ENCODE peak calls at places on chromosomes 13 and 19, in five cellular contexts. L, A, J, Y and F are unnamed samples.

GRCh38 chr13:43981512-43982301 is 102.0 kb downstream of the LACC1 start:
- DNase-seq in L (no peak), A (no peak), J (no peak), Y (no peak), F (no peak)

GRCh38 chr13:65594255-65594654 is 1635.9 kb downstream of the PCDH9 start:
- DNase-seq in L (peak), A (peak), J (no peak), Y (no peak), F (no peak)

GRCh38 chr13:114299604-114300305 is 14.5 kb upstream of the CHAMP1 start:
- DNase-seq in L (no peak), A (no peak), J (no peak), Y (no peak), F (no peak)

GRCh38 chr19:31962565-31962996 is 382.8 kb upstream of the ZNF507 start:
- DNase-seq in L (no peak), A (no peak), J (no peak), Y (no peak), F (no peak)

GRCh38 chr19:3054972-3055740 is 7.1 kb downstream of the TLE5 start:
- DNase-seq in L (no peak), A (no peak), J (no peak), Y (no peak), F (no peak)

GRCh38 chr19:3413796-3414327 is 47.5 kb downstream of the NFIC start:
- DNase-seq in L (no peak), A (no peak), J (peak), Y (no peak), F (no peak)

GRCh38 chr19:58261600-58261967 is 17.2 kb upstream of the ZNF8 start:
- DNase-seq in L (no peak), A (no peak), J (no peak), Y (no peak), F (no peak)

GRCh38 chr19:4015705-4016402 is 8.3 kb downstream of the PIAS4 start:
- DNase-seq in L (no peak), A (no peak), J (no peak), Y (no peak), F (no peak)

GRCh38 chr13:106987435-106987800 is 419.5 kb upstream of the ARGLU1 start:
- DNase-seq in L (no peak), A (no peak), J (no peak), Y (no peak), F (no peak)

GRCh38 chr13:34464011-34464410 is 478.1 kb upstream of the NBEA start:
- DNase-seq in L (no peak), A (no peak), J (no peak), Y (no peak), F (no peak)

GRCh38 chr19:1384478-1385110 is 887 bp downstream of the NDUFS7 start:
- DNase-seq in L (no peak), A (no peak), J (no peak), Y (no peak), F (no peak)

GRCh38 chr19:29188704-29189375 is 24.1 kb downstream of the UQCRFS1 start:
- DNase-seq in L (peak), A (no peak), J (no peak), Y (no peak), F (no peak)

GRCh38 chr19:41376241-41376997 is at the start of gene TMEM91:
- DNase-seq in L (peak), A (no peak), J (peak), Y (no peak), F (no peak)

GRCh38 chr19:3580156-3580955 is 4.9 kb upstream of the GIPC3 start:
- DNase-seq in L (peak), A (peak), J (no peak), Y (no peak), F (no peak)

GRCh38 chr13:77838271-77838670 is 80.4 kb downstream of the EDNRB start:
- DNase-seq in L (no peak), A (no peak), J (no peak), Y (no peak), F (no peak)

GRCh38 chr13:47835470-47836228 is 165.4 kb downstream of the SUCLA2 start:
- DNase-seq in L (no peak), A (no peak), J (no peak), Y (no peak), F (no peak)

GRCh38 chr13:44181938-44182337 is 191.7 kb upstream of the SERP2 start:
- DNase-seq in L (no peak), A (no peak), J (no peak), Y (no peak), F (no peak)

GRCh38 chr19:29815231-29815630 is 3.4 kb downstream of the CCNE1 start:
- DNase-seq in L (no peak), A (no peak), J (peak), Y (peak), F (no peak)

GRCh38 chr13:42405665-42406390 is 133.9 kb downstream of the AKAP11 start:
- DNase-seq in L (peak), A (no peak), J (no peak), Y (peak), F (peak)

GRCh38 chr19:6663236-6664187 is 6.4 kb downstream of the TNFSF14 start:
- DNase-seq in L (no peak), A (no peak), J (peak), Y (no peak), F (no peak)

GRCh38 chr19:16316506-16316882 is 8.1 kb upstream of the KLF2 start:
- DNase-seq in L (no peak), A (no peak), J (peak), Y (no peak), F (no peak)

GRCh38 chr19:49445997-49446396 is 4.7 kb upstream of the SLC17A7 start:
- DNase-seq in L (no peak), A (no peak), J (no peak), Y (no peak), F (no peak)

GRCh38 chr19:17944301-17944700 is 11.5 kb downstream of the CCDC124 start:
- DNase-seq in L (peak), A (peak), J (peak), Y (no peak), F (no peak)

GRCh38 chr13:101111894-101112293 is 304.4 kb downstream of the NALCN start:
- DNase-seq in L (no peak), A (no peak), J (no peak), Y (no peak), F (no peak)

GRCh38 chr13:73880365-73880764 is 253.8 kb downstream of the KLF12 start:
- DNase-seq in L (no peak), A (no peak), J (no peak), Y (no peak), F (no peak)

GRCh38 chr19:3350014-3350663 is 16.2 kb upstream of the NFIC start:
- DNase-seq in L (peak), A (no peak), J (no peak), Y (no peak), F (no peak)

GRCh38 chr19:20503536-20503935 is 62.0 kb downstream of the ZNF737 start:
- DNase-seq in L (peak), A (no peak), J (no peak), Y (no peak), F (no peak)

GRCh38 chr13:113491418-113491883 is 940 bp upstream of the DCUN1D2 start:
- DNase-seq in L (peak), A (no peak), J (peak), Y (peak), F (peak)

GRCh38 chr13:101916108-101916757 is 463.8 kb downstream of the ITGBL1 start:
- DNase-seq in L (no peak), A (no peak), J (peak), Y (peak), F (peak)

GRCh38 chr19:37692956-37693660 is 26.5 kb downstream of the ZNF607 start:
- DNase-seq in L (no peak), A (no peak), J (no peak), Y (no peak), F (no peak)

GRCh38 chr19:13072206-13072898 is 30.3 kb downstream of the LYL1 start:
- DNase-seq in L (no peak), A (no peak), J (no peak), Y (no peak), F (no peak)

GRCh38 chr13:24671367-24672117 is 8.7 kb upstream of the ATP12A start:
- DNase-seq in L (peak), A (peak), J (peak), Y (peak), F (peak)

GRCh38 chr13:24670174-24670573 is 10.0 kb upstream of the ATP12A start:
- DNase-seq in L (no peak), A (no peak), J (no peak), Y (no peak), F (no peak)

GRCh38 chr13:24672141-24673132 is 7.8 kb upstream of the ATP12A start:
- DNase-seq in L (no peak), A (no peak), J (no peak), Y (no peak), F (no peak)

GRCh38 chr13:24668955-24669354 is 11.3 kb upstream of the ATP12A start:
- DNase-seq in L (no peak), A (no peak), J (no peak), Y (no peak), F (no peak)

GRCh38 chr13:24670927-24671326 is 9.3 kb upstream of the ATP12A start:
- DNase-seq in L (peak), A (no peak), J (peak), Y (no peak), F (no peak)
- TF ChIP-seq CTCF in L (no peak), A (peak), J (no peak), Y (no peak), F (no peak)

GRCh38 chr19:10861118-10861651 is 10.2 kb upstream of the CARM1 start:
- DNase-seq in L (peak), A (no peak), J (peak), Y (no peak), F (no peak)
- TF ChIP-seq CTCF in L (peak), A (peak), J (peak), Y (peak), F (no peak)

GRCh38 chr19:46489445-46490272 is 6.0 kb downstream of the PNMA8B start:
- DNase-seq in L (peak), A (no peak), J (no peak), Y (no peak), F (no peak)
- TF ChIP-seq CTCF in L (peak), A (peak), J (peak), Y (no peak), F (no peak)

DNA sequence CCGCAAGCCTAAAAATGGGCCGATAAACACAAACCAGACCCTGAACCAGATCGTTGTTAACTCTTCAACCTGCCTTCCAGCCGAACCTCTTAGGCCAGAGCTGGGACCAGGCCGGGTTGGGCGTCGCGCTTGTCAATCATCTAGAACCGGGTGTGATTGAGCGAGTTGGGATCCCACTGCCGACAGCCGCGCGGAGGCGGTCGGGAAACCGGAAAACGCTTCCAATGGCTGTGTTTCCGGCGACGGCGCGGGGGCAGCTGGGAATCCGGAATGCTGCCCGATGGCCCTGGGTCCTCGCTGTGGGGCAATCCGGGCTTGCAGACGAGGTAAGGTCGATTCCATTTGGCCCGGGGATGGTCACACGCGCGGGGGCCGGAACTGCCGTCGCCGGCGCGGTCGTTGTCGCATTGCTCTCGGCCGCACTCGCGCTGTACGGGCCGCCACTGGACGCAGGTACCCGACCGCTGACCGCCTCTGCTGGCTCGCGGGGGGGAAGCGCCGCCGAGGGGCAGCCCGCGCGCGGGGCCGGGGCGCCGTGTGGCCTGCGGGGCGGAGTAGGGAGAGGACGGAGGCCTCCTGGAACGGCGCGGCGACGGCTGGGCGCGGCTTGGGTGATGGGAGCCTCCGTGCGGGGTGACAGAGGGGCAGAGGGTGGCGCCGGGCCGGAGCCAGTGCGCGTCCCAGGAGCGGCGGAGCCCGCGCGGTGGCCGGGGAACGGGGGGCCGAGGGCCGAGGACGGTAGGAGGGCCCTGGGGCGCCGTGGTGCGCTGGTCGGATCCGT is at the start of gene NAXD:
- DNase-seq in L (peak), A (peak), J (peak), Y (peak), F (peak)
- TF ChIP-seq CTCF in L (no peak), A (no peak), J (no peak), Y (no peak), F (no peak)

GRCh38 chr19:43708716-43709115 is 7.2 kb upstream of the IRGC start:
- DNase-seq in L (no peak), A (no peak), J (no peak), Y (no peak), F (no peak)
- TF ChIP-seq CTCF in L (no peak), A (no peak), J (no peak), Y (no peak), F (no peak)

GRCh38 chr19:8609210-8610040 is 1.1 kb downstream of the ADAMTS10 start:
- DNase-seq in L (peak), A (no peak), J (peak), Y (peak), F (no peak)

GRCh38 chr19:8610928-8611284 is 391 bp upstream of the ADAMTS10 start:
- DNase-seq in L (no peak), A (no peak), J (no peak), Y (no peak), F (no peak)

GRCh38 chr19:8611391-8611883 is 922 bp upstream of the ADAMTS10 start:
- DNase-seq in L (peak), A (no peak), J (peak), Y (no peak), F (no peak)

GRCh38 chr19:8608858-8609209 is 1.7 kb downstream of the ADAMTS10 start:
- DNase-seq in L (no peak), A (no peak), J (no peak), Y (no peak), F (no peak)

DNA sequence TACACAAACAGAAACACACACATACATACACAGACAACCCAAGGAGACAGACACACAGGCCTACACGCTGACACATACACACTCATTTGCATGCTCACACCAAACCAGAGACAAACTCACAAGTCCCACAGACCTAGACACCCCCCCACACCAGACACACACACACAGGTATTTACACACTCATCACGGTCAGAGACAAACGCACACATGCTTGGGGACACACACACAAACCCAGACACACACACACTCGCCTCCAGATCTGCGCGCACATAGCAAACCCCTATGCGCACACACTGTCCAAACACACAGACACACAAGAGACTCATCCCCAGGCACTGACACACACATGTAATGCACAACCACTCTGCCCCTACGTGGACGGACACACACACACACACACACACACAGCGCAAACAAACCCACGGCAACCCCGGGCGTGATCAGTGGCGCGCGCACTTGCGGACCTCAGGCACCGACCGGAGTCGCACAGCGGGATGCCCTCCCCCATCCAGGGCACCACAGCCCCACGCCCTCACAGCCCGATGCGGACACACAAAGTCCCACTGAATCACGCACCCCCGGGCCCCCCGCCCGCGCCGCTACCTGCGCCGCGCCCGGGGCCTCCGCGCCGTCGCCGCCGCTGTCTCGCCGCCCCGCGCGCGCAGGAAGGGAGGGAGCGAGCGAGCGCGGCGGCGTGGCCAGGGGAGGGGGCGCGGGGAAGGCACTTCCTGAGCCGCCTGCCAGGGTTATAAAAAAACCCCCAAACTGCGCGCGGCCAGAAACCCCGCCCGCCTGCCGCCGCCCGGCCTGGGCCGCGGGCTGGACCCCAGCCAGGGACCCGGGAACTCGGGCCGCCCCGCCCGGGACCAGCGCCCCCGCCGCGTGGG is at the start of gene ADAMTS10:
- DNase-seq in L (peak), A (no peak), J (peak), Y (peak), F (no peak)
- TF ChIP-seq CTCF in L (no peak), A (no peak), J (no peak), Y (no peak), F (no peak)

DNA sequence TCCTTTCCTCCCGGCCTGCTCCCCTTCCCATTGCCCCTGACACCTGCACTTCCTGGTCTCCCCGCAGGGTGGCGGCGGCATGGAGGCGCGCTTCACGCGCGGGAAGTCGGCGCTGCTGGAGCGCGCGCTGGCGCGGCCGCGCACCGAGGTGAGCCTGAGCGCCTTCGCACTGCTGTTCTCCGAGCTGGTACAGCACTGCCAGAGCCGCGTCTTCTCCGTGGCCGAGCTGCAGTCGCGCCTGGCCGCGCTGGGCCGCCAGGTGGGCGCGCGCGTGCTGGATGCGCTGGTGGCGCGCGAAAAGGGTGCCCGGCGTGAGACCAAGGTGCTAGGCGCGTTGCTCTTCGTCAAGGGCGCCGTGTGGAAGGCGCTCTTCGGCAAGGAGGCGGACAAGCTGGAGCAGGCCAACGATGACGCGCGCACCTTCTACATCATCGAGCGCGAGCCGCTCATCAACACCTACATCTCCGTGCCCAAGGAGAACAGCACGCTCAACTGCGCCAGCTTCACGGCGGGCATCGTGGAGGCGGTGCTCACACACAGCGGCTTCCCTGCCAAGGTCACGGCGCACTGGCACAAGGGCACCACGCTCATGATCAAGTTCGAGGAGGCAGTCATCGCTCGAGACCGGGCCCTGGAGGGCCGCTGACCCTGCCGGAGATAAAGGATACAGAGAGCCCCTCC is 1.7 kb downstream of the TRAPPC5 start:
- DNase-seq in L (no peak), A (no peak), J (no peak), Y (no peak), F (no peak)
- TF ChIP-seq CTCF in L (no peak), A (no peak), J (no peak), Y (no peak), F (peak)

GRCh38 chr13:36476661-36477060 is 44.4 kb downstream of the CCNA1 start:
- DNase-seq in L (no peak), A (no peak), J (no peak), Y (no peak), F (no peak)

GRCh38 chr13:36480726-36481485 is 48.6 kb downstream of the CCNA1 start:
- DNase-seq in L (no peak), A (no peak), J (peak), Y (no peak), F (no peak)

GRCh38 chr13:36475468-36475867 is 43.2 kb downstream of the CCNA1 start:
- DNase-seq in L (peak), A (no peak), J (peak), Y (no peak), F (no peak)
- TF ChIP-seq CTCF in L (peak), A (no peak), J (peak), Y (no peak), F (no peak)

DNA sequence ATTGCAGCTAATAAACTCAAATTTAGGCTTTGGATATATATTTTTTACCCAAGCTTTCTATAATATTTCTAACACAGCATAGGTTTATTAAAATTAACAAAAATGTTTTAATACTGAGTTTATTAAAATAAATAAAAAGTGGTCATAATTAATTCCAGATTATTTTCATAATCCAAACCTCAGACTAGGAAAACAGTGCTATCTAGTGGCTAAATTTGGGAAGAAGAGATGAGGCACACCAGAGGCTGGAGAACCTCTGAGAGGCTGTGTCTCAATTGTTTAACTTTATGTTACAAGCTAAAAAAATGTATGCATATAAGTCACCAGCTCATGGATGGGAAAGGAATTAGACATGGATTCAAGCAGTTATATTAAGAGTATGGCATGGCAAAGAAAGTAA is 392.5 kb downstream of the DIAPH3 start:
- DNase-seq in L (peak), A (no peak), J (peak), Y (no peak), F (no peak)
- TF ChIP-seq CTCF in L (peak), A (peak), J (peak), Y (no peak), F (peak)